ENCODE peak calls at places on chromosomes 12 and 14, in nine cellular contexts. A is stomach; T is cardiac muscle cell; V is adipocyte; D is Caco-2; M is CD8-positive, alpha-beta memory T cell; E is gastrocnemius medialis; O is tibial nerve; S is upper lobe of right lung. X is an unnamed sample.

GRCh38 chr14:94936411-94936892 is 166.5 kb upstream of the GSC start:
- DNase-seq in A (peak; percentile 79), T (peak; percentile 83), V (peak; percentile 49), D (no peak), M (no peak), E (peak; percentile 36), O (peak; percentile 50), S (no peak), X (no peak)

GRCh38 chr14:101889898-101890297 is 74.5 kb upstream of the DYNC1H1 start:
- DNase-seq in A (no peak), T (peak; percentile 15), V (no peak), D (no peak), M (no peak), E (no peak), O (no peak), S (no peak), X (no peak)

GRCh38 chr12:78914859-78915331 is 50.3 kb downstream of the SYT1 start:
- DNase-seq in A (no peak), T (no peak), V (no peak), D (peak; percentile 46), M (no peak), E (no peak), O (no peak), S (no peak), X (no peak)

GRCh38 chr14:85425507-85425906 is 104.4 kb upstream of the FLRT2 start:
- DNase-seq in A (no peak), T (no peak), V (no peak), D (no peak), M (no peak), E (no peak), O (no peak), S (no peak), X (no peak)

GRCh38 chr12:78802593-78802992 is 62.0 kb upstream of the SYT1 start:
- DNase-seq in A (no peak), T (peak; percentile 38), V (peak; percentile 77), D (no peak), M (no peak), E (no peak), O (no peak), S (no peak), X (no peak)

GRCh38 chr12:69476276-69477017 is 6.3 kb downstream of the FRS2 start:
- DNase-seq in A (no peak), T (peak; percentile 33), V (no peak), D (no peak), M (no peak), E (no peak), O (no peak), S (no peak), X (no peak)

GRCh38 chr14:52522033-52522432 is 30.3 kb downstream of the TXNDC16 start:
- DNase-seq in A (no peak), T (no peak), V (no peak), D (no peak), M (no peak), E (no peak), O (no peak), S (no peak), X (no peak)

GRCh38 chr14:68195126-68195525 is 375.5 kb downstream of the RAD51B start:
- DNase-seq in A (no peak), T (no peak), V (no peak), D (no peak), M (no peak), E (no peak), O (no peak), S (no peak), X (no peak)

GRCh38 chr14:94320243-94320642 is 2.9 kb downstream of the SERPINA6 start:
- DNase-seq in A (no peak), T (no peak), V (no peak), D (peak; percentile 42), M (no peak), E (no peak), O (no peak), S (no peak), X (no peak)

GRCh38 chr12:108847705-108848104 is 9.7 kb downstream of the SSH1 start:
- DNase-seq in A (no peak), T (no peak), V (no peak), D (no peak), M (no peak), E (no peak), O (no peak), S (no peak), X (no peak)

GRCh38 chr14:33061667-33062325 is 123.1 kb downstream of the NPAS3 start:
- DNase-seq in A (no peak), T (peak; percentile 6), V (no peak), D (no peak), M (no peak), E (no peak), O (no peak), S (no peak), X (no peak)

GRCh38 chr12:33248364-33248763 is 191.3 kb downstream of the SYT10 start:
- DNase-seq in A (no peak), T (no peak), V (no peak), D (no peak), M (no peak), E (no peak), O (no peak), S (no peak), X (no peak)

GRCh38 chr12:111298583-111299436 is 70.1 kb downstream of the PHETA1 start:
- DNase-seq in A (peak; percentile 34), T (peak; percentile 69), V (peak; percentile 79), D (peak; percentile 55), M (no peak), E (peak; percentile 14), O (peak; percentile 27), S (no peak), X (peak; percentile 47)

GRCh38 chr14:70498191-70498590 is 36.6 kb downstream of the ADAM20 start:
- DNase-seq in A (no peak), T (no peak), V (no peak), D (no peak), M (no peak), E (no peak), O (no peak), S (no peak), X (no peak)

GRCh38 chr12:123150273-123150803 is 552 bp downstream of the PITPNM2 start:
- DNase-seq in A (no peak), T (no peak), V (no peak), D (no peak), M (peak; percentile 48), E (peak; percentile 27), O (no peak), S (peak; percentile 78), X (peak; percentile 22)

GRCh38 chr12:123151679-123152454 is 977 bp upstream of the PITPNM2 start:
- DNase-seq in A (no peak), T (no peak), V (no peak), D (no peak), M (no peak), E (no peak), O (no peak), S (no peak), X (no peak)

GRCh38 chr12:123152823-123153222 is 1.9 kb upstream of the PITPNM2 start:
- DNase-seq in A (no peak), T (no peak), V (no peak), D (no peak), M (no peak), E (no peak), O (no peak), S (no peak), X (no peak)

GRCh38 chr12:123149828-123150272 is 1.0 kb downstream of the PITPNM2 start:
- DNase-seq in A (no peak), T (no peak), V (no peak), D (no peak), M (no peak), E (no peak), O (no peak), S (no peak), X (no peak)

GRCh38 chr12:123150804-123151678 is at the start of gene PITPNM2:
- DNase-seq in A (peak; percentile 67), T (peak; percentile 76), V (peak; percentile 90), D (no peak), M (peak; percentile 69), E (peak; percentile 53), O (no peak), S (peak; percentile 85), X (peak; percentile 69)
- H3K27me3 ChIP-seq in A (peaks cover 9% of the 10 kb centered on the region), T (peaks cover 3% of the 10 kb centered on the region), V (no peaks in the 10 kb centered on the region), D (no peaks in the 10 kb centered on the region), M (no peaks in the 10 kb centered on the region), E (no peaks in the 10 kb centered on the region), O (no peaks in the 10 kb centered on the region), S (no peaks in the 10 kb centered on the region), X (no peaks in the 10 kb centered on the region)

GRCh38 chr14:25011095-25011494 is 38.9 kb downstream of the STXBP6 start:
- DNase-seq in A (no peak), T (no peak), V (no peak), D (no peak), M (no peak), E (no peak), O (no peak), S (no peak), X (no peak)
- H3K27me3 ChIP-seq in A (no peaks in the 10 kb centered on the region), T (no peaks in the 10 kb centered on the region), V (no peaks in the 10 kb centered on the region), D (no peaks in the 10 kb centered on the region), M (no peaks in the 10 kb centered on the region), E (no peaks in the 10 kb centered on the region), O (no peaks in the 10 kb centered on the region), S (no peaks in the 10 kb centered on the region), X (no peaks in the 10 kb centered on the region)

DNA sequence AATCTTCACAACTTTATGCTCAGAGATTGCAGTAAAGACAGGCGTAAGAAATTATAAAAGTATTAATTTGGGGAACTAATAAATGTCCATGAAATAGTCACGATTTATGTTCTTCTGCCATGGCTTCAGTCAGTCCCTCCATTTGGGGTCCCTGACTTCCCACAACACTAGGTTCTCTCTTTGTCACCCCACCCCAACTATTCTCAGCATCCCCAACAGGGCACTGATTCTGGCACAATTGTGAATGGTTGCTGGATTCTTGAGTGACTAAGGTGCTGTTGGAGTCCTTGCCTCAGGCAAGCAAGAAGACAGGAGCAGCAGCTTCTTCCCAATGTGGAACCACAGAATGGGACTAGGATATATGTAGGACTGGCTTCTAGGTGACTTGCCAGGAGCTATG is 15.3 kb downstream of the KRT76 start:
- DNase-seq in A (no peak), T (no peak), V (no peak), D (no peak), M (no peak), E (no peak), O (no peak), S (no peak), X (no peak)
- H3K27me3 ChIP-seq in A (peaks cover 16% of the 10 kb centered on the region), T (no peaks in the 10 kb centered on the region), V (peaks cover 46% of the 10 kb centered on the region), D (no peaks in the 10 kb centered on the region), M (no peaks in the 10 kb centered on the region), E (no peaks in the 10 kb centered on the region), O (no peaks in the 10 kb centered on the region), S (no peaks in the 10 kb centered on the region), X (no peaks in the 10 kb centered on the region)

DNA sequence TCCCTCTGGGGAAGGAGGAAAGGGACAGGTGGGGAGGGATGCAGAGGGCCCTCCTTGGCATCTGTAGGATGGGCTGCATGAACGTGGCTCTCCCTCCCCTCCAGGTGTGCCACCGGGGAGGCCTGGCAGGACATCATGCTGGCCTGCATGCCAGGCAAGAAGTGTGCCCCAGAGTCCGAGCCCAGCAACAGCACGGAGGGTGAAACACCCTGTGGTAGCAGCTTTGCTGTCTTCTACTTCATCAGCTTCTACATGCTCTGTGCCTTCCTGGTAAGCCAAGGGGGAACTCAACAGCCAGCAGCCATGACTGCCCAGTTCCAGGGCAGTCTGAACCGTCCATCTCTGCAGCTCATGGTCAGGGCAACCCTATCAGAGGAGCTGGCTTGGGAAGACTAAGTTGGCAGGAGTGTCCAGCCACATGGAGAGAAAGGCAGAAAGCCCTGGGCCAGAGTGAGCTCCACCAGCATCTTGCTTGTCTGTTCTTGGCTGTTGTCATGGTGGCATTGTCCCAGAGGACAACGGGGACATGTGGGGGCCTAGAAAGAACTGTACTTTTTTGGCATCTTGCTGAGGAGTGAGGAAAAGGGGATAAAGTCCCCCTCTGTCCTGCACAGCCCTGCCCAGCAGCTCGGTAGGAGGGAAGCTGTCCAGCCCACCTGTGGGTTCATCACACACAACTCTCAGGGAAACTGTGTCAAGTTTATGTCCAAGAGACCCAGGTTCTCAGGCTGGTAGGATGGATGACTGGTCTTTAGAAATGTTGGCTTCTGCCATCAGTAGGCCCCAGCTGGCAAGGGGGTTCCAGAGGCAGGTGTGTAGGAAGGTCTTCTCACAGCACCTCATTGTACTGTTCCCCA is 129.8 kb upstream of the FKBP4 start:
- DNase-seq in A (no peak), T (no peak), V (no peak), D (peak; percentile 31), M (no peak), E (no peak), O (no peak), S (peak; percentile 34), X (no peak)
- H3K27me3 ChIP-seq in A (no peaks in the 10 kb centered on the region), T (no peaks in the 10 kb centered on the region), V (no peaks in the 10 kb centered on the region), D (peaks cover 1% of the 10 kb centered on the region), M (no peaks in the 10 kb centered on the region), E (no peaks in the 10 kb centered on the region), O (no peaks in the 10 kb centered on the region), S (no peaks in the 10 kb centered on the region), X (no peaks in the 10 kb centered on the region)